ENCODE peak calls at places on chromosomes 11 and 22, in seven cellular contexts. One of them, this sample, is unnamed.
A peak's percentile ranks its signal among the peaks of the same experiment; 100 is the strongest.

GRCh38 chr11:13448876-13449275 is 14.1 kb downstream of the BTBD10 start:
- DNase-seq in fibroblast of pulmonary artery: peak; percentile 83
- DNase-seq in lower leg skin: no peak
- DNase-seq in body of pancreas: no peak
- DNase-seq in left lung: no peak
- DNase-seq in ovary: no peak
- DNase-seq in GM23338: no peak
- DNase-seq in this sample: peak; percentile 67

GRCh38 chr11:22193348-22194051 is 615 bp downstream of the ANO5 start:
- DNase-seq in fibroblast of pulmonary artery: no peak
- DNase-seq in lower leg skin: peak; percentile 80
- DNase-seq in body of pancreas: peak; percentile 54
- DNase-seq in left lung: peak; percentile 31
- DNase-seq in ovary: peak; percentile 8
- DNase-seq in GM23338: peak; percentile 77
- DNase-seq in this sample: peak; percentile 3

GRCh38 chr22:41052661-41053490 is 39.5 kb upstream of the EP300 start:
- DNase-seq in fibroblast of pulmonary artery: peak; percentile 35
- DNase-seq in lower leg skin: no peak
- DNase-seq in body of pancreas: no peak
- DNase-seq in left lung: no peak
- DNase-seq in ovary: no peak
- DNase-seq in GM23338: no peak
- DNase-seq in this sample: peak; percentile 85

GRCh38 chr11:30585892-30586250 is 282 bp downstream of the MPPED2 start:
- DNase-seq in fibroblast of pulmonary artery: no peak
- DNase-seq in lower leg skin: peak; percentile 86
- DNase-seq in body of pancreas: peak; percentile 32
- DNase-seq in left lung: no peak
- DNase-seq in ovary: no peak
- DNase-seq in GM23338: peak; percentile 57
- DNase-seq in this sample: peak; percentile 18

GRCh38 chr11:11536650-11537049 is 85.2 kb downstream of the GALNT18 start:
- DNase-seq in fibroblast of pulmonary artery: no peak
- DNase-seq in lower leg skin: no peak
- DNase-seq in body of pancreas: no peak
- DNase-seq in left lung: no peak
- DNase-seq in ovary: no peak
- DNase-seq in GM23338: no peak
- DNase-seq in this sample: no peak

GRCh38 chr11:126968915-126969314 is 31.7 kb downstream of the KIRREL3 start:
- DNase-seq in fibroblast of pulmonary artery: no peak
- DNase-seq in lower leg skin: no peak
- DNase-seq in body of pancreas: no peak
- DNase-seq in left lung: no peak
- DNase-seq in ovary: no peak
- DNase-seq in GM23338: peak; percentile 89
- DNase-seq in this sample: no peak

GRCh38 chr22:19992481-19992911 is 24.1 kb downstream of the ARVCF start:
- DNase-seq in fibroblast of pulmonary artery: no peak
- DNase-seq in lower leg skin: no peak
- DNase-seq in body of pancreas: no peak
- DNase-seq in left lung: no peak
- DNase-seq in ovary: no peak
- DNase-seq in GM23338: no peak
- DNase-seq in this sample: no peak

GRCh38 chr11:32259641-32260081 is 168.8 kb downstream of the RCN1 start:
- DNase-seq in fibroblast of pulmonary artery: peak; percentile 91
- DNase-seq in lower leg skin: no peak
- DNase-seq in body of pancreas: no peak
- DNase-seq in left lung: peak; percentile 76
- DNase-seq in ovary: peak; percentile 13
- DNase-seq in GM23338: no peak
- DNase-seq in this sample: peak; percentile 19

GRCh38 chr22:30221121-30221992 is 25.2 kb downstream of the LIF start:
- DNase-seq in fibroblast of pulmonary artery: no peak
- DNase-seq in lower leg skin: no peak
- DNase-seq in body of pancreas: no peak
- DNase-seq in left lung: no peak
- DNase-seq in ovary: no peak
- DNase-seq in GM23338: no peak
- DNase-seq in this sample: no peak

GRCh38 chr11:6705905-6706535 is 22.9 kb upstream of the MRPL17 start:
- DNase-seq in fibroblast of pulmonary artery: peak; percentile 80
- DNase-seq in lower leg skin: no peak
- DNase-seq in body of pancreas: peak; percentile 74
- DNase-seq in left lung: no peak
- DNase-seq in ovary: peak; percentile 25
- DNase-seq in GM23338: peak; percentile 80
- DNase-seq in this sample: peak; percentile 93

GRCh38 chr11:60634151-60634550 is 65.3 kb upstream of the MS4A8 start:
- DNase-seq in fibroblast of pulmonary artery: no peak
- DNase-seq in lower leg skin: no peak
- DNase-seq in body of pancreas: no peak
- DNase-seq in left lung: no peak
- DNase-seq in ovary: no peak
- DNase-seq in GM23338: peak; percentile 74
- DNase-seq in this sample: no peak

GRCh38 chr11:26974068-26974790 is 19.7 kb upstream of the FIBIN start:
- DNase-seq in fibroblast of pulmonary artery: no peak
- DNase-seq in lower leg skin: no peak
- DNase-seq in body of pancreas: no peak
- DNase-seq in left lung: no peak
- DNase-seq in ovary: peak; percentile 16
- DNase-seq in GM23338: no peak
- DNase-seq in this sample: peak; percentile 81

GRCh38 chr11:122246885-122247284 is 130.9 kb upstream of the BLID start:
- DNase-seq in fibroblast of pulmonary artery: no peak
- DNase-seq in lower leg skin: no peak
- DNase-seq in body of pancreas: no peak
- DNase-seq in left lung: no peak
- DNase-seq in ovary: no peak
- DNase-seq in GM23338: no peak
- DNase-seq in this sample: peak; percentile 33

GRCh38 chr11:79393362-79394043 is 47.3 kb downstream of the TENM4 start:
- DNase-seq in fibroblast of pulmonary artery: no peak
- DNase-seq in lower leg skin: no peak
- DNase-seq in body of pancreas: peak; percentile 16
- DNase-seq in left lung: no peak
- DNase-seq in ovary: peak; percentile 44
- DNase-seq in GM23338: peak; percentile 54
- DNase-seq in this sample: peak; percentile 8

GRCh38 chr11:73869234-73869949 is 7.3 kb downstream of the COA4 start:
- DNase-seq in fibroblast of pulmonary artery: no peak
- DNase-seq in lower leg skin: no peak
- DNase-seq in body of pancreas: no peak
- DNase-seq in left lung: no peak
- DNase-seq in ovary: no peak
- DNase-seq in GM23338: no peak
- DNase-seq in this sample: no peak

GRCh38 chr11:64304316-64305072 is 830 bp upstream of the ESRRA start:
- DNase-seq in fibroblast of pulmonary artery: peak; percentile 92
- DNase-seq in lower leg skin: peak; percentile 99
- DNase-seq in body of pancreas: peak; percentile 96
- DNase-seq in left lung: peak; percentile 93
- DNase-seq in ovary: peak; percentile 79
- DNase-seq in GM23338: peak; percentile 99
- DNase-seq in this sample: peak; percentile 96

GRCh38 chr22:41963453-41964105 is 5.7 kb upstream of the SEPTIN3 start:
- DNase-seq in fibroblast of pulmonary artery: peak; percentile 70
- DNase-seq in lower leg skin: no peak
- DNase-seq in body of pancreas: no peak
- DNase-seq in left lung: peak; percentile 63
- DNase-seq in ovary: peak; percentile 34
- DNase-seq in GM23338: no peak
- DNase-seq in this sample: peak; percentile 32

GRCh38 chr11:96242971-96243647 is 99.9 kb downstream of the MAML2 start:
- DNase-seq in fibroblast of pulmonary artery: peak; percentile 99
- DNase-seq in lower leg skin: peak; percentile 98
- DNase-seq in body of pancreas: peak; percentile 92
- DNase-seq in left lung: peak; percentile 95
- DNase-seq in ovary: peak; percentile 94
- DNase-seq in GM23338: peak; percentile 95
- DNase-seq in this sample: peak; percentile 98

GRCh38 chr11:35404397-35404775 is 15.0 kb downstream of the SLC1A2 start:
- DNase-seq in fibroblast of pulmonary artery: peak; percentile 51
- DNase-seq in lower leg skin: no peak
- DNase-seq in body of pancreas: peak; percentile 91
- DNase-seq in left lung: peak; percentile 43
- DNase-seq in ovary: no peak
- DNase-seq in GM23338: peak; percentile 87
- DNase-seq in this sample: peak; percentile 38

GRCh38 chr11:122115520-122116343 is at the start of gene BLID:
- DNase-seq in fibroblast of pulmonary artery: peak; percentile 73
- DNase-seq in lower leg skin: peak; percentile 68
- DNase-seq in body of pancreas: peak; percentile 55
- DNase-seq in left lung: no peak
- DNase-seq in ovary: no peak
- DNase-seq in GM23338: peak; percentile 88
- DNase-seq in this sample: peak; percentile 69

GRCh38 chr22:24954114-24954463 is 1.6 kb downstream of the KIAA1671 start:
- DNase-seq in fibroblast of pulmonary artery: no peak
- DNase-seq in lower leg skin: no peak
- DNase-seq in body of pancreas: no peak
- DNase-seq in left lung: no peak
- DNase-seq in ovary: no peak
- DNase-seq in GM23338: peak; percentile 21
- DNase-seq in this sample: no peak

GRCh38 chr11:117197516-117198456 is 1.4 kb upstream of the TAGLN start:
- DNase-seq in fibroblast of pulmonary artery: peak; percentile 61
- DNase-seq in lower leg skin: peak; percentile 87
- DNase-seq in body of pancreas: peak; percentile 49
- DNase-seq in left lung: peak; percentile 34
- DNase-seq in ovary: peak; percentile 59
- DNase-seq in GM23338: peak; percentile 87
- DNase-seq in this sample: peak; percentile 41

DNA sequence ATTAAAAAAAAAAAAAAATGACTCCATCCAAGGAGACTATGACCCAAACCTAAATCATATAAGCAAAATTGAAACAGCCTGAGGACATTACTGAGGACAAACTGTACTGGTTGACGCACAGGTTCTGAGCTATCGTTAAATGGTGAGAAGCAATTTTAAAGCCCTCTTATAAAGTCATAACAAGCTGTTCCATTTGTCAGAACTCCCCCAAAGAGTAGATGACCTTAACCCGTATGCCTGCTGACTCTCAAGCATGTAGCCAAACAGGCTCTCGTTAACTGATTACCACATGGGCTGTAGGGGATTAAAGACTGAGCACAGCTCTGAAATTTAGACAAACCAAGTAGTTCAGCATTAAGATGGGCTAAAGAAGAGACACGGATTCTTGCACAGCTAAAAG is 2.2 kb downstream of the CRYAB start:
- DNase-seq in fibroblast of pulmonary artery: no peak
- DNase-seq in lower leg skin: no peak
- DNase-seq in body of pancreas: no peak
- DNase-seq in left lung: no peak
- DNase-seq in ovary: no peak
- DNase-seq in GM23338: no peak
- DNase-seq in this sample: no peak
- H3K4me3 ChIP-seq in fibroblast of pulmonary artery: no peak overlapping the region
- H3K4me3 ChIP-seq in lower leg skin: no peak overlapping the region
- H3K4me3 ChIP-seq in body of pancreas: no peak overlapping the region
- H3K4me3 ChIP-seq in left lung: no peak overlapping the region
- H3K4me3 ChIP-seq in ovary: no peak overlapping the region
- H3K4me3 ChIP-seq in GM23338: no peak overlapping the region
- H3K4me3 ChIP-seq in this sample: peak overlapping the region; percentile 84

DNA sequence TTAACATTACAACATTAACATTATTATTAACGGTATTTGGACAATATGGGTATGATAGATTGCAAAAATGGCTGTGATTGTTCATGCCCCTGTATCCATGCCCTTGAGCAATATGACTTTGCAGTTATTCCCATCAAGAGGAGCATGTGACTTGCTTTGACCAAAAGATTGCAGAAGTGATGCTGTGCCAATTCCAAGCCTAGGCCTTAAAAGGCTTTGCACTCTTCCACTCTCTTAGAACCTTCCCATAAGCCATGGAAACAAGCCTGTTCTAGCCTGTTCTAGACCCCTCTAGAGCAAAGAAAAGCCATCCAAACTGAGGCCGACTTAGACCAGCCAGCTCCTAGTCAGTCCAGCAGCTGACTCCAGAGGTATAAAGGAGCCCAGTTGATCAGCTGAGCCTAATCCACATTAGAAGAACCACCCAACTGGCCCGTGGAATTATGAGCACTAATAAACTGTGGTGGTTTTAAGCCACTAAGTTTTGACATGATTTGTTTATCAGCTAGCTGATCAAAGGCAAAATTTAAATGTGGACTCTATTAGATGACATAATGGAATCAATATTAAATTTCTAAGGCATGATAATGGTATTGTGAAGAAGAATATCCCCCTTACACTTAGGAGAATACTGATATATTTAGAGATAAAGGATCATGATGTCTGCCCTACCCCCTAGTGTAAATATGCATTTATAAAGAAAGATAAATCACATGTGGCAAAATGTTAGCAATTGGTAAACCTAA is 28.6 kb downstream of the RAB30 start:
- DNase-seq in fibroblast of pulmonary artery: peak; percentile 45
- DNase-seq in lower leg skin: no peak
- DNase-seq in body of pancreas: no peak
- DNase-seq in left lung: no peak
- DNase-seq in ovary: no peak
- DNase-seq in GM23338: no peak
- DNase-seq in this sample: peak; percentile 49
- H3K4me3 ChIP-seq in fibroblast of pulmonary artery: no peak overlapping the region
- H3K4me3 ChIP-seq in lower leg skin: no peak overlapping the region
- H3K4me3 ChIP-seq in body of pancreas: no peak overlapping the region
- H3K4me3 ChIP-seq in left lung: no peak overlapping the region
- H3K4me3 ChIP-seq in ovary: no peak overlapping the region
- H3K4me3 ChIP-seq in GM23338: no peak overlapping the region
- H3K4me3 ChIP-seq in this sample: no peak overlapping the region

DNA sequence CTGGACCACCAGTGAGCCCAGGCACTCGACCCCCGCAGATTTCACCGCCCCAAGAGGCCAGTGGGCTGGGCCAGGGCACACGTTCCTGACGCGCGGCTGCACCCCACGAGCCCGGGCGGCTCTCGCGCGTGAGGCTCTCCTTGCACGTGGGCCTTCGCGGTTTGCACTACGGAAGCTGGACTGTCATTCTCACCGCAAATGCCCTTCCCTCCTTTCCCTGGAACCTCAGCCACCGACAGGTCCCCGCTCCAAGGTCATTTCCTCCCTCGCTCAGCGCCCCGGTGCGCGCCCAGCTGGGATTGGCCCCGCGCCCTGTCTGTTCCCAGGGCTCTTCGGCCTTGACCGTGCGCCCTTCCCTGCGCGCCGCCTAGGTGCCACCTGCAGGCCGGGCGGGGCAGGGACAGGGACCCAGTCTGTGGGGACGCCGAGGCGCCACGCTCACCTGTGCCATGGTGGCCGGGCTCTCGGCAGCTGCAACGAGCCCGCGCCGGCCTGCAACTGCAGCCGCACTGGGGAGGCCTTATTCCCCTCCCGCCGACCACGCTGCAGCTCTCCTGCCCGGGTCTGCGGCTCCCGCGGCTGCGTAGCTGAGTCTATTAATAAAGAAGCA is 2.1 kb upstream of the CPT1A start:
- DNase-seq in fibroblast of pulmonary artery: no peak
- DNase-seq in lower leg skin: peak; percentile 91
- DNase-seq in body of pancreas: peak; percentile 95
- DNase-seq in left lung: peak; percentile 90
- DNase-seq in ovary: peak; percentile 56
- DNase-seq in GM23338: peak; percentile 92
- DNase-seq in this sample: no peak
- H3K4me3 ChIP-seq in fibroblast of pulmonary artery: peak overlapping the region; percentile 22
- H3K4me3 ChIP-seq in lower leg skin: no peak overlapping the region
- H3K4me3 ChIP-seq in body of pancreas: no peak overlapping the region
- H3K4me3 ChIP-seq in left lung: peak overlapping the region; percentile 90
- H3K4me3 ChIP-seq in ovary: peak overlapping the region; percentile 66
- H3K4me3 ChIP-seq in GM23338: peak overlapping the region; percentile 74
- H3K4me3 ChIP-seq in this sample: no peak overlapping the region

GRCh38 chr11:14974723-14975587 is 2.8 kb upstream of the CALCA start:
- DNase-seq in fibroblast of pulmonary artery: peak; percentile 40
- DNase-seq in lower leg skin: peak; percentile 87
- DNase-seq in body of pancreas: peak; percentile 68
- DNase-seq in left lung: no peak
- DNase-seq in ovary: no peak
- DNase-seq in GM23338: peak; percentile 86
- DNase-seq in this sample: peak; percentile 19
- H3K4me3 ChIP-seq in fibroblast of pulmonary artery: no peak overlapping the region
- H3K4me3 ChIP-seq in lower leg skin: no peak overlapping the region
- H3K4me3 ChIP-seq in body of pancreas: no peak overlapping the region
- H3K4me3 ChIP-seq in left lung: no peak overlapping the region
- H3K4me3 ChIP-seq in ovary: no peak overlapping the region
- H3K4me3 ChIP-seq in GM23338: peak overlapping the region; percentile 74
- H3K4me3 ChIP-seq in this sample: peak overlapping the region; percentile 38